ENCODE peak calls at places on chromosomes 12 and 14, in nine cellular contexts. H is A549, N is ovary, Q is tibial nerve, L is stomach, J is right lobe of liver, P is NB4, U is endothelial cell of umbilical vein, M is GM12892. C is an unnamed sample.

GRCh38 chr12:46674126-46674525 is 151.7 kb downstream of the SLC38A4 start:
- DNase-seq in U (no peak), Q (no peak), P (no peak), L (no peak), J (no peak), M (no peak), H (no peak), N (no peak), C (no peak)

GRCh38 chr14:55052259-55052930 is 948 bp downstream of the MAPK1IP1L start:
- DNase-seq in L (no peak), U (no peak), P (no peak), N (no peak), Q (no peak), M (no peak), H (peak), J (no peak), C (no peak)

GRCh38 chr12:98750511-98750910 is 105.4 kb downstream of the APAF1 start:
- DNase-seq in P (no peak), J (no peak), N (no peak), Q (no peak), L (no peak), H (no peak), U (no peak), M (no peak), C (no peak)

GRCh38 chr12:30546121-30546520 is 149.5 kb downstream of the IPO8 start:
- DNase-seq in H (no peak), N (no peak), J (no peak), P (no peak), M (no peak), L (peak), Q (no peak), U (no peak), C (no peak)

GRCh38 chr12:132561784-132562156 is 48.6 kb downstream of the LRCOL1 start:
- DNase-seq in M (peak), J (no peak), H (peak), P (peak), U (no peak), L (peak), N (peak), Q (no peak), C (peak)

GRCh38 chr14:72701610-72702009 is 192.3 kb downstream of the DPF3 start:
- DNase-seq in J (no peak), Q (peak), L (no peak), H (no peak), N (no peak), P (peak), M (no peak), U (no peak), C (no peak)

GRCh38 chr14:76872796-76873432 is 46.7 kb downstream of the LRRC74A start:
- DNase-seq in U (peak), H (peak), J (no peak), L (peak), M (peak), Q (peak), N (peak), P (peak), C (peak)

GRCh38 chr12:126182619-126183236 is 1117.5 kb downstream of the AACS start:
- DNase-seq in N (no peak), P (peak), J (no peak), M (no peak), U (no peak), L (no peak), H (no peak), Q (peak), C (no peak)

GRCh38 chr14:20434701-20435453 is 1.1 kb downstream of the KLHL33 start:
- DNase-seq in U (peak), J (no peak), H (no peak), N (peak), L (no peak), M (no peak), Q (peak), P (no peak), C (no peak)

GRCh38 chr12:16121953-16122352 is 155.5 kb downstream of the SLC15A5 start:
- DNase-seq in M (no peak), N (no peak), L (no peak), P (peak), Q (no peak), U (no peak), J (no peak), H (no peak), C (no peak)

GRCh38 chr12:53677612-53678133 is 1.8 kb upstream of the ATP5MC2 start:
- DNase-seq in M (no peak), Q (no peak), J (no peak), U (peak), L (no peak), N (no peak), P (no peak), H (no peak), C (no peak)

GRCh38 chr12:124744659-124745467 is 118.8 kb downstream of the SCARB1 start:
- DNase-seq in N (no peak), Q (no peak), U (no peak), P (no peak), J (no peak), H (peak), L (no peak), M (no peak), C (no peak)

GRCh38 chr14:100215330-100215885 is 23.5 kb upstream of the YY1 start:
- DNase-seq in U (no peak), H (no peak), J (no peak), P (no peak), M (no peak), N (no peak), Q (no peak), L (no peak), C (no peak)

GRCh38 chr14:100213587-100213955 is 25.4 kb upstream of the YY1 start:
- DNase-seq in P (no peak), J (no peak), M (no peak), U (no peak), L (no peak), Q (no peak), H (no peak), N (no peak), C (no peak)

GRCh38 chr14:100212476-100213333 is 26.2 kb upstream of the YY1 start:
- DNase-seq in N (no peak), J (no peak), L (no peak), Q (no peak), H (no peak), M (no peak), U (no peak), P (peak), C (no peak)

GRCh38 chr14:100214768-100215079 is 24.2 kb upstream of the YY1 start:
- DNase-seq in M (no peak), N (no peak), H (no peak), U (no peak), J (no peak), L (no peak), P (no peak), Q (no peak), C (no peak)

DNA sequence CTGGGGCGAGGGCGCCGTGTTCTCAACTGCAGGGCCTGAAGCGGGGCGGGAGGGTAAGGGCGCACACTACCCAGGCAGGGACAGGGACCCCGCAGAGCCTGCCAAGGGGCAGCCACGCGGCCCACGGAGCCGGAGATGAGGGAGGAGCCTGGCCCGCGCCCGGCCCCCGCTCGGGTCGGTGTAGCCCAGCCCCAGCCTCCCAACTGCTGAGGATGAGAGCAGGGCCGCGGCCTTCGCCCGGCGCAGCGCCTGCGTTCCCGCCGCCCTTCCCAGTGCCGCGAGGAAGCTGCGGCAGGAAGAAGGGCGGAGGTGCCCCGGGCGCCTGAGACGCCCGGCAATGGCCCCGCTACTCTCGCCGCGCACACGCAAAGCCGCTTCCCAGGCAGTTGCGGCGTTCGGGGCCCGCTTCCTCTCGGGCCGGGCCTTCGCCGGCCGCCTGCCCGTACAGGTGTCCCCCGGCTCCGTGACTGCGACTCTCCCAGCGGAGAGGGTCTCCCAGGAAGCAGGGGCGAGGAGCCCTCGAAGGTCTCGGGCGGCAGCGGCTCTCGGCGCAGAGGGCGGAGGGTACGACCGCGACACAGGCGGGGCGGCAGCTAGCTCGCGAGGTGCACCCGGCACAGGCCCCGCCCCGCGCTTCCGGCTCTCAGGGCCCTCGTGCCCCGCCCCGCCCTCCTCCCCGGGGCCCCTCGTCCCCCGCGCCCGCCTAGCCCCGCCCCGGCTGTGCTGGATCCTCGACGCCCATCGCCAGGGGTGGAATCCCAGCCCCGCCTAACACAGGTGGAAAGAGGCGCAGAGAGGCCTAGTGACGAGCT is 24.8 kb upstream of the YY1 start:
- DNase-seq in L (peak), U (peak), N (peak), H (peak), M (peak), P (peak), J (peak), Q (peak), C (peak)
- TF ChIP-seq POLR2A in L (no peak), U (peak), N (peak), H (peak), M (peak), P (peak), J (peak), Q (peak), C (peak)

GRCh38 chr12:102197789-102198188 is at the start of gene PMCH:
- DNase-seq in N (no peak), J (no peak), M (no peak), Q (no peak), U (peak), L (no peak), H (no peak), P (no peak), C (no peak)
- TF ChIP-seq POLR2A in N (no peak), J (no peak), M (no peak), Q (no peak), U (no peak), L (no peak), H (no peak), P (no peak), C (no peak)

DNA sequence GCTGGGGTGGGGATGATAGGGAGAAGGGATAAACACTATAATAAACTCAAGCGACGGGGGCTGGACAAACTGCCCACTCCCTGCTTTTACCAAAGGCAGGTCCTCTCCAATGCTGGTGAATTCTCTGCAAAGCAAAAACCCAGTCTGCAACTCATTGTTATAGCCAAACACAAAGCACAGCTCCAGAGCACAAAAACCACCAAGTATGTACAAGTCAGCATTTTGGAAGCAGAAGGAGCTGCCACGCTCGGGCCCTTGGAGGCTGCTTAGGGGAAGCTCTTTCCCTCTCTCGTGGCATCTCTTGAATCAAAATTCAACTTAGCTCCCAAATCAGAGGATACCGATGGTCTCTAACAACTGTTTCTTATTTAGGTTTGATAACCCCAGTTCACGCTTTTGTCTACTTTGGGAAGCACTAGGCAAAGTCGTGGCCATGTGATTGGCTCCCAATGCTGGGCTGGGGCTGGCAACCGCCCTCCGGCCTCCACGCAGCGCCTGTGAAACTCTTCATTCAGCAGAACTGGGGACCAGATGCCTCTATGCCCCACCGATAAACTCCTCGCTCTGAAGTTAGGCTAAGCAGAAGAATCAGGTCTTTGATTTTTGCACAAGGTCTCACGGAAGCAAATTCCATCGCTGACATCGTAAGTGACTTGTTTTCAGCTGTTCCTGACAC is 158.5 kb upstream of the FOXN3 start:
- DNase-seq in J (no peak), U (no peak), M (no peak), N (no peak), L (no peak), Q (no peak), H (no peak), P (no peak), C (no peak)
- TF ChIP-seq POLR2A in J (no peak), U (no peak), M (no peak), N (no peak), L (no peak), Q (no peak), H (no peak), P (no peak), C (no peak)

DNA sequence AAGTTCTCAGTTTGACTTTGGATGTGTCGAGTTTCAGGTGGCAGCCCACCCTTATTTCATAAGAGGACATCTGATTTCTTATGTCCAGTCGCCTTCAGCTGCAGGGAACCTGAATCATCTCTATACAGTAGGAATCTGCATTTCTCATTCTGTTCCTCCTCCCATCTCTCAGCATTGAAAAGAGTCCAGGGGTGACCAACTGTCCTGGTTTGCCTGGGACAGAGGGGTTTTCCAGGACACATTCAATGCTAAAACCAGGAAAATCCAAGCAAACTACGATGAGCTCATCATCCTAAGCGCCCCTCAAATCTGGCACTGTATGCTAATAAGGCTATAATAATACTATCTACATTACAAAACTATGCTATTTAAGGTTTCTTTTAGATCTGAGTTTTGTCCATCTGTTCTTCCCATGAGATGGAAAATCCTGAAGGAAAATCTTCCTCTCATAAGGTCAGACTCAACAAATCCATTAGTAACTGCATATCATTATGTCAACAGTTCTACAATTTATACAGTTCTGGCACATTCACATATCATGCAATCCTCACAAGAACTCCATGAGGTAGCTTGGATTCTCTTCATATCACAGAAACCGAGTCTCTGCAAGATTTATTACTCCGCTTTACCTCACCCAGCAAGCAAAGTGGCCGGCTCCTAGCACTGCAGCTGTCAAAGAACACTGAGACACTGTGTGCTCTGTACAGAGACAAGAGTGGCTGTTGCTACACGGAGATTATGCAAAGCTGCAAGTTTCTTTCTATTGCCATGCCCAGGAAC is 15.6 kb upstream of the CALM1 start:
- DNase-seq in L (peak), P (no peak), N (no peak), J (no peak), U (no peak), H (no peak), Q (peak), M (no peak), C (peak)
- TF ChIP-seq POLR2A in L (no peak), P (no peak), N (no peak), J (no peak), U (no peak), H (no peak), Q (no peak), M (no peak), C (peak)

GRCh38 chr12:56333679-56334489 is at the start of gene PAN2:
- DNase-seq in Q (peak), J (peak), U (peak), N (peak), H (peak), M (peak), L (peak), P (peak), C (peak)
- TF ChIP-seq POLR2A in Q (peak), J (peak), U (peak), N (peak), H (peak), M (peak), L (no peak), P (peak), C (peak)

GRCh38 chr12:108117163-108117849 is 11.8 kb upstream of the WSCD2 start:
- DNase-seq in J (no peak), L (no peak), M (no peak), H (no peak), Q (no peak), N (no peak), P (peak), U (no peak), C (no peak)
- TF ChIP-seq POLR2A in J (no peak), L (no peak), M (no peak), H (no peak), Q (no peak), N (no peak), P (no peak), U (no peak), C (no peak)

GRCh38 chr12:91556909-91557308 is 374.3 kb upstream of the DCN start:
- DNase-seq in L (no peak), M (no peak), H (no peak), Q (no peak), N (no peak), U (no peak), P (no peak), J (no peak), C (no peak)
- TF ChIP-seq POLR2A in L (no peak), M (no peak), H (no peak), Q (no peak), N (no peak), U (no peak), P (no peak), J (no peak), C (no peak)

C was measured in Peyer's patch.